ENCODE peak calls at places on chromosomes 16 and 17, in ten cellular contexts. Q, B, N, U, O, A, M, Z, L and J are unnamed samples.
A peak's percentile ranks its signal among the peaks of the same experiment; 100 is the strongest.

GRCh38 chr17:69523252-69523861 is 108.9 kb downstream of the MAP2K6 start:
- DNase-seq in Q (peak; percentile 40), B (no peak), N (no peak), U (no peak), O (no peak), A (peak; percentile 49), M (peak; percentile 72), Z (peak; percentile 54), L (peak; percentile 77), J (no peak)

GRCh38 chr16:31754998-31755615 is 118.5 kb upstream of the ZNF267 start:
- DNase-seq in Q (no peak), B (no peak), N (no peak), U (no peak), O (no peak), A (no peak), M (peak; percentile 10), Z (no peak), L (no peak), J (no peak)

GRCh38 chr16:585351-585750 is 4.5 kb upstream of the RAB40C start:
- DNase-seq in Q (no peak), B (no peak), N (no peak), U (no peak), O (no peak), A (no peak), M (peak; percentile 55), Z (peak; percentile 20), L (peak; percentile 39), J (no peak)

GRCh38 chr17:29151567-29151966 is 28.6 kb downstream of the MYO18A start:
- DNase-seq in Q (peak; percentile 77), B (no peak), N (no peak), U (no peak), O (no peak), A (no peak), M (peak; percentile 58), Z (no peak), L (no peak), J (no peak)

GRCh38 chr16:67011274-67011673 is 17.7 kb upstream of the CBFB start:
- DNase-seq in Q (no peak), B (no peak), N (no peak), U (no peak), O (no peak), A (no peak), M (no peak), Z (no peak), L (no peak), J (no peak)

GRCh38 chr16:87305505-87306391 is 11.4 kb downstream of the C16orf95 start:
- DNase-seq in Q (no peak), B (no peak), N (no peak), U (no peak), O (no peak), A (peak; percentile 72), M (no peak), Z (peak; percentile 77), L (no peak), J (no peak)

GRCh38 chr17:81256616-81257015 is 17.5 kb downstream of the NDUFAF8 start:
- DNase-seq in Q (peak; percentile 61), B (no peak), N (no peak), U (no peak), O (no peak), A (peak; percentile 29), M (peak; percentile 48), Z (no peak), L (no peak), J (no peak)

GRCh38 chr17:61291457-61292311 is 108.0 kb upstream of the TBX2 start:
- DNase-seq in Q (peak; percentile 33), B (no peak), N (no peak), U (no peak), O (no peak), A (peak; percentile 50), M (no peak), Z (peak; percentile 32), L (no peak), J (no peak)

GRCh38 chr17:44097110-44097810 is 26.2 kb downstream of the HDAC5 start:
- DNase-seq in Q (peak; percentile 60), B (no peak), N (no peak), U (no peak), O (no peak), A (peak; percentile 80), M (peak; percentile 55), Z (no peak), L (peak; percentile 94), J (no peak)

GRCh38 chr17:55417411-55418268 is 4.0 kb downstream of the MMD start:
- DNase-seq in Q (no peak), B (no peak), N (no peak), U (no peak), O (no peak), A (no peak), M (no peak), Z (no peak), L (no peak), J (no peak)

GRCh38 chr17:43721537-43722268 is 36.9 kb downstream of the SOST start:
- DNase-seq in Q (no peak), B (no peak), N (no peak), U (no peak), O (no peak), A (peak; percentile 73), M (peak; percentile 75), Z (no peak), L (peak; percentile 34), J (no peak)

GRCh38 chr16:52497067-52497816 is 49.7 kb downstream of the TOX3 start:
- DNase-seq in Q (peak; percentile 40), B (no peak), N (no peak), U (no peak), O (no peak), A (no peak), M (no peak), Z (peak; percentile 98), L (no peak), J (no peak)

GRCh38 chr16:12434567-12434966 is 369.1 kb downstream of the CPPED1 start:
- DNase-seq in Q (no peak), B (no peak), N (no peak), U (no peak), O (no peak), A (no peak), M (no peak), Z (no peak), L (no peak), J (no peak)

GRCh38 chr16:12184419-12184831 is 207.9 kb downstream of the SNX29 start:
- DNase-seq in Q (no peak), B (no peak), N (no peak), U (no peak), O (no peak), A (no peak), M (no peak), Z (no peak), L (no peak), J (peak; percentile 3)

GRCh38 chr17:30376621-30377452 is 1.9 kb upstream of the CPD start:
- DNase-seq in Q (peak; percentile 75), B (no peak), N (no peak), U (no peak), O (no peak), A (peak; percentile 90), M (peak; percentile 64), Z (peak; percentile 88), L (no peak), J (peak; percentile 63)

GRCh38 chr17:72710834-72711233 is 381.7 kb downstream of the SLC39A11 start:
- DNase-seq in Q (no peak), B (no peak), N (no peak), U (no peak), O (no peak), A (peak; percentile 82), M (no peak), Z (no peak), L (no peak), J (no peak)

GRCh38 chr17:45370949-45371413 is 54.2 kb upstream of the MAP3K14 start:
- DNase-seq in Q (peak; percentile 47), B (peak; percentile 44), N (peak; percentile 6), U (no peak), O (no peak), A (no peak), M (peak; percentile 79), Z (no peak), L (peak; percentile 33), J (no peak)

GRCh38 chr17:17913695-17914332 is 58.4 kb downstream of the TOM1L2 start:
- DNase-seq in Q (peak; percentile 90), B (peak; percentile 81), N (peak; percentile 92), U (peak; percentile 5), O (peak; percentile 54), A (peak; percentile 65), M (peak; percentile 88), Z (no peak), L (no peak), J (peak; percentile 75)

GRCh38 chr16:11235703-11235991 is 20.4 kb downstream of the SOCS1 start:
- DNase-seq in Q (no peak), B (no peak), N (no peak), U (no peak), O (no peak), A (no peak), M (no peak), Z (no peak), L (no peak), J (no peak)

GRCh38 chr17:50830298-50830697 is 5.1 kb upstream of the WFIKKN2 start:
- DNase-seq in Q (no peak), B (no peak), N (no peak), U (no peak), O (no peak), A (no peak), M (no peak), Z (no peak), L (no peak), J (no peak)

GRCh38 chr17:27153005-27153404 is 140.9 kb upstream of the WSB1 start:
- DNase-seq in Q (peak; percentile 5), B (no peak), N (no peak), U (no peak), O (no peak), A (no peak), M (no peak), Z (no peak), L (no peak), J (no peak)

GRCh38 chr17:80443916-80444708 is 29.1 kb downstream of the ENDOV start:
- DNase-seq in Q (no peak), B (no peak), N (no peak), U (no peak), O (no peak), A (no peak), M (no peak), Z (peak; percentile 70), L (peak; percentile 88), J (no peak)

GRCh38 chr17:37664214-37664613 is 21.0 kb upstream of the DDX52 start:
- DNase-seq in Q (no peak), B (no peak), N (no peak), U (no peak), O (no peak), A (no peak), M (no peak), Z (no peak), L (no peak), J (no peak)

GRCh38 chr17:9905902-9906301 is 831 bp upstream of the RCVRN start:
- DNase-seq in Q (no peak), B (no peak), N (no peak), U (no peak), O (no peak), A (no peak), M (peak; percentile 64), Z (no peak), L (peak; percentile 49), J (no peak)

GRCh38 chr16:57540906-57541753 is 1.3 kb upstream of the ADGRG5 start:
- DNase-seq in Q (no peak), B (peak; percentile 64), N (no peak), U (no peak), O (peak; percentile 45), A (no peak), M (no peak), Z (no peak), L (no peak), J (peak; percentile 55)

GRCh38 chr17:17552351-17553216 is 38.9 kb downstream of the PEMT start:
- DNase-seq in Q (no peak), B (no peak), N (no peak), U (no peak), O (no peak), A (no peak), M (no peak), Z (no peak), L (no peak), J (no peak)

GRCh38 chr16:75320435-75320834 is 69.0 kb upstream of the BCAR1 start:
- DNase-seq in Q (no peak), B (no peak), N (no peak), U (no peak), O (no peak), A (no peak), M (no peak), Z (no peak), L (no peak), J (no peak)

GRCh38 chr17:33444731-33445130 is 151.6 kb upstream of the ASIC2 start:
- DNase-seq in Q (no peak), B (no peak), N (no peak), U (no peak), O (no peak), A (no peak), M (no peak), Z (no peak), L (no peak), J (no peak)